ENCODE peak calls at places on chromosome 22, in eight cellular contexts. A is thoracic aorta, Z is esophagus squamous epithelium, J is astrocyte, P is K562, R is upper lobe of right lung, G is cardiac muscle cell, V is transverse colon. O is an unnamed sample.

GRCh38 chr22:19942886-19943664 is 1.5 kb upstream of the TXNRD2 start:
- DNase-seq in Z (no peak), V (no peak), A (no peak), R (peak; percentile 49), P (no peak), G (peak; percentile 90), J (peak; percentile 89), O (no peak)

GRCh38 chr22:36334081-36334831 is 53.5 kb downstream of the MYH9 start:
- DNase-seq in P (peak; percentile 68), G (no peak), R (no peak), J (no peak), A (no peak), V (peak; percentile 52), Z (no peak), O (no peak)

GRCh38 chr22:48667289-48667688 is 1160.4 kb downstream of the BRD1 start:
- DNase-seq in J (no peak), A (no peak), G (no peak), P (no peak), Z (no peak), V (no peak), R (no peak), O (no peak)

GRCh38 chr22:36332623-36333331 is 55.0 kb downstream of the MYH9 start:
- DNase-seq in J (peak; percentile 86), V (peak; percentile 55), P (no peak), A (no peak), G (peak; percentile 65), Z (no peak), R (no peak), O (no peak)

GRCh38 chr22:21948824-21949568 is 3.7 kb downstream of the PPM1F start:
- DNase-seq in V (no peak), J (no peak), G (no peak), A (no peak), P (no peak), R (no peak), Z (no peak), O (no peak)

GRCh38 chr22:39444937-39445465 is 11.8 kb upstream of the MGAT3 start:
- DNase-seq in G (no peak), P (no peak), Z (no peak), V (no peak), R (no peak), A (no peak), J (no peak), O (no peak)

GRCh38 chr22:20021196-20022181 is 579 bp downstream of the TANGO2 start:
- DNase-seq in P (peak; percentile 93), V (peak; percentile 42), J (peak; percentile 46), Z (no peak), A (no peak), G (peak; percentile 17), R (peak; percentile 83), O (no peak)

GRCh38 chr22:43925433-43926348 is 2.1 kb downstream of the PNPLA3 start:
- DNase-seq in G (peak; percentile 25), R (peak; percentile 71), V (no peak), A (no peak), Z (no peak), P (no peak), J (no peak), O (peak; percentile 57)

GRCh38 chr22:47891609-47892008 is 1129.2 kb downstream of the TBC1D22A start:
- DNase-seq in R (no peak), V (no peak), G (no peak), A (no peak), J (no peak), Z (no peak), P (no peak), O (no peak)

GRCh38 chr22:38802671-38803121 is 8.8 kb upstream of the DNAL4 start:
- DNase-seq in G (peak; percentile 95), R (no peak), J (peak; percentile 88), A (peak; percentile 25), P (no peak), V (peak; percentile 33), Z (no peak), O (no peak)

DNA sequence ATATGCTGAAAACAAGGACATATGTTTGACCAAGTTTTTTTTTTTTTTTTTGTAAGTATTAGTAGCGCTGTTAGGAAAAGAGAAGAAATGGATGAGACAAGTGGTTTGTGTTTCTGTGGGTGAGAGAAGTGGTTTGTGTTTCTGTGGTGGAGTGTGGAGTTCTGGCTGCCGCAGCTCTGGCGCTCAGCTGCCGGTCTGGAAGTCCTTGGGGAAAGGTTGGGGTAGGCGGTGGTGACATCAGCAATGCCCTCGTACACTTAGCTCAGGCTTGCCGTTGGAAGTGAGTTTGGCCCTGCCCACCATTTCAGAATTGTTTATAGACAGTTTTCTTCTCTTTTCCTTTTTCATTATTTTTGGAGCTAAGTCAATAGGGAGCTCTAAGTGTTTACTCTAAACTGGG is 116.6 kb downstream of the TBC1D22A start:
- DNase-seq in P (no peak), G (peak; percentile 28), Z (no peak), V (no peak), J (peak; percentile 10), A (no peak), R (no peak), O (no peak)
- H3K4me1 ChIP-seq in P (no peaks in the 10 kb centered on the region), G (no peaks in the 10 kb centered on the region), Z (no peaks in the 10 kb centered on the region), V (no peaks in the 10 kb centered on the region), J (no peaks in the 10 kb centered on the region), A (no peaks in the 10 kb centered on the region), R (peaks cover 4% of the 10 kb centered on the region), O (no peaks in the 10 kb centered on the region)

DNA sequence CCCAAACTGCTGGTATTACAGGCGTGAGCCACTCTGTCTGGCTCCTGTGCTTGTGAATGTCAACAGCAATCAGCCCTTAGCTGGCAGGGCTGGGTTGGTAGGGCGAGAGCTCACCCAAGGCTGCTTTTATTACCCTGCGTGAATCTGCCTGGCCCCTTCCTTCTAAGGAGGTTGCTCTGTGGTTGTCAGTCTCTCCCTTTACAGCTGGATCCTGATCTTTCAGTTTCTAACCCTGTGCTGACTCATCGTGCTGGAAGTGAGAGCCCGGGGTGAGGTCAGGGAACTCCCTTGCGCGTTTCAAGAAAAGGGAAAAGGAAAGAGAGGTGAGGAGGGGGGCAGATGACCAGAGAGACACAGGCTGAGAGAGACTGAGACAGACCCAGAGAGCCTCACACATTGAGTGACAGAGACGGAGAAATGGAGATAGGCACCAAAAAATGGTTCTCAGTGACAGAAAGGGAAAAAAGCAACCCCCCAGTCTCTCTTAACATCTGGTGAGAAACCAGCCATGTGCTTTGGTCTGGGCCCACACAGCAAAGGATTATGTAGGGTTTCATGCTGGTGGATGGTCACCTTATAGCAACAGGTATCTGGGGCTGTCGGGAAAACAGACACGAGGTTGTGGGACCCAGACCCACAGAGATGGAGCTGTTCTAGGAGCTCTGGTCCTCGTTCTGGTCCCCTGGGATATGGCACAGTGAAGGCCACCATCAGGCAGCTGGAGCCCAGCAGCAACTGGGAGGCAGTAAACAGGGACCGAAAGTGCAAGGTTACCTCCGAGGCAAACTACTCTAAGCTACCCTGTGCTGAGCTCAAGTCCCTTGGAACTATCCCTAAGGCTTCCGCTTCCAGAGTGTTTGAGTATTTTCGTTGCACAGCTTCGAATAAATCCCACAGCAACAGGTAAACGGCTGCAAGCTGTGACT is 2.5 kb downstream of the TCN2 start:
- DNase-seq in Z (no peak), P (peak; percentile 81), G (peak; percentile 78), J (peak; percentile 72), A (no peak), V (peak; percentile 82), R (no peak), O (peak; percentile 60)
- H3K4me3 ChIP-seq in Z (no peak overlapping the region), P (no peak overlapping the region), G (no peak overlapping the region), J (no peak overlapping the region), A (no peak overlapping the region), V (no peak overlapping the region), R (no peak overlapping the region), O (no peak overlapping the region)

DNA sequence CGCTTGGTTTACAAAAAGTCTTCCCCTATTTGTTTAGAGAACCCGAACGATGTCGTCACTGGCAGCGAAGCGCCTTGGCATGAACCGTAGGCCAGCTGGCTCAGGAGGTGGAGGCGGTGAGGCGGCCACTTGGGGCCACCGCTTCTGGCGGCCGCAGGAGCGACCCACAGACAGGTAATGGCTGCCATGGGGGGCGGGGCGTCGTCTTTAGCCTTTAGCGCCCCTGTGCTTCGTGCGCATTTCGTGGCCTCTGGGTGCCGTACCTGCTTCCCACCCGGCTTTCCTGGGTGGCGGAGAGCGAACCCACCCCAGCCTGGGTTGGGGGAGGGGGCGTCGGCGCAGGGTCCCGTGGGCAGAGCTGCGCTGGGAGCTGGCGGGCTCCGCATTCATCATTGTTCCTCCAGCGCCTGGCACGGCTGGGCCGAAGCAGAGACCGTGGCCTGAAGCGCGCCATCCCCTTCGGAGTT is 470 bp upstream of the OSBP2 start:
- DNase-seq in G (peak; percentile 14), A (peak; percentile 2), J (no peak), P (no peak), R (peak; percentile 88), Z (no peak), V (peak; percentile 75), O (peak; percentile 78)
- TF ChIP-seq CTCF in G (no peak), A (no peak), J (no peak), P (no peak), R (no peak), Z (no peak), V (no peak), O (no peak)

DNA sequence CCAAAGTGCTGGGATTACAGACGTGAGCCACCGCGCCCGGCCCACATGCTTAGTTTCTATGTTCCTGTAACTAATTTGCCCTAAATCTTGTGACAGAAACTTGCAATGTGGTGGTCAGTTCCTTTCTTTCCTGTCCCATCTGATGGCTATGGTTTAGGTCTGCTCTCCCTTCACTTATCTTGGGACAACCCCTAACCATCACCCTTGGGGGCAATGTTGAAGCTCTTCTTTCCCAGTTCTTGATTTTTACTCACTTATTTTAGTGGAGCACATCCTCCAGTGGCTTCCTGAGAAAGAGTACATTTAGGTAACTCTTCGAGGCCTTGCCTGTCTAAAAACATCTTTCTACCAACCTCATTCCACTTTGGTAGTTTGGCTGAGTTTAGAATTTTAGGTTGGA is 7.3 kb downstream of the SREBF2 start:
- DNase-seq in R (no peak), P (no peak), J (no peak), G (no peak), V (no peak), Z (no peak), A (no peak), O (no peak)
- H3K4me1 ChIP-seq in R (peaks cover 23% of the 10 kb centered on the region), P (peaks cover 65% of the 10 kb centered on the region), J (no peaks in the 10 kb centered on the region), G (peaks cover 38% of the 10 kb centered on the region), V (peaks cover 57% of the 10 kb centered on the region), Z (peaks cover 37% of the 10 kb centered on the region), A (no peaks in the 10 kb centered on the region), O (peaks cover 66% of the 10 kb centered on the region)

O was measured in Caco-2.